ENCODE peak calls at places on chromosomes 7 and 10, in six cellular contexts. X, C, Q, M, G and R are unnamed samples.

GRCh38 chr10:94677691-94678090 is 5.8 kb upstream of the CYP2C18 start:
- DNase-seq in C (peak; percentile 1), M (no peak), Q (no peak), X (peak; percentile 26), G (no peak), R (no peak)

GRCh38 chr7:35725280-35725680 is 30.3 kb upstream of the HERPUD2 start:
- DNase-seq in X (no peak), G (no peak), C (peak; percentile 91), M (no peak), Q (no peak), R (peak; percentile 36)

GRCh38 chr10:14648042-14648765 is 126.5 kb downstream of the FAM107B start:
- DNase-seq in X (no peak), G (no peak), M (peak; percentile 21), Q (peak; percentile 70), C (peak; percentile 94), R (peak; percentile 57)

GRCh38 chr7:50281680-50282445 is 22.7 kb upstream of the IKZF1 start:
- DNase-seq in X (peak; percentile 30), C (peak; percentile 83), M (no peak), Q (no peak), G (no peak), R (no peak)

GRCh38 chr7:121099572-121099971 is 111.1 kb downstream of the CPED1 start:
- DNase-seq in X (no peak), M (no peak), Q (no peak), C (peak; percentile 5), G (no peak), R (no peak)

GRCh38 chr10:90213346-90213745 is 512.0 kb downstream of the KIF20B start:
- DNase-seq in Q (no peak), C (no peak), M (no peak), G (no peak), X (no peak), R (no peak)

GRCh38 chr7:12212051-12212485 is 974 bp downstream of the TMEM106B start:
- DNase-seq in M (no peak), G (no peak), X (no peak), Q (no peak), C (no peak), R (no peak)

GRCh38 chr10:87864497-87865059 is 1.2 kb downstream of the PTEN start:
- DNase-seq in C (peak; percentile 60), G (no peak), X (no peak), Q (no peak), M (no peak), R (no peak)

GRCh38 chr7:44396931-44397525 is 71.6 kb upstream of the CAMK2B start:
- DNase-seq in M (no peak), Q (no peak), X (no peak), G (no peak), C (no peak), R (no peak)

GRCh38 chr10:43683451-43684197 is 34.9 kb upstream of the ZNF32 start:
- DNase-seq in M (no peak), X (no peak), G (no peak), Q (no peak), C (peak; percentile 39), R (no peak)
- TF ChIP-seq CTCF in M (no peak), X (no peak), G (no peak), Q (peak; percentile 42), C (peak; percentile 81), R (peak; percentile 62)

DNA sequence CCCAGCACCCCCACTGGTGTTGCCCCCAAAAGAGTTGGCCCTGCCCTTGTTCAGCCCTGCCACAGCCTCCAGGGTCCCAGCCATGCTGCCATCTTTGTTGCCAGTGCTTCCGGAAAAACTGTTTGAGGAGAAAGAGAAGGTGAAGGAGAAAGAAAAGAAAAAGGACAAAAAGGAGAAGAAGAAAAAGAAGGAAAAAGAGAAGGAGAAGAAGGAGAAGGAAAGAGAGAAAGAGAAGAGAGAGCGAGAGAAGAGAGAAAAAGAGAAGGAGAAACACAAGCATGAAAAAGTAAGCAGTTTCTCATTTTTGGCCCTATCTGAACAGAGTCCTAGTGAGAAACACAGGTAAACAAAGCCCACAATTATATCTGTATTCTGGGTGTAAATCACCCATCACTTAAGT is 89.0 kb upstream of the GATA3 start:
- DNase-seq in Q (no peak), C (no peak), M (no peak), G (no peak), X (no peak), R (no peak)
- TF ChIP-seq CTCF in Q (no peak), C (no peak), M (no peak), G (no peak), X (no peak), R (no peak)

GRCh38 chr7:159142204-159142603 is 2.5 kb downstream of the VIPR2 start:
- DNase-seq in X (no peak), Q (no peak), G (no peak), C (no peak), M (no peak), R (no peak)
- TF ChIP-seq CTCF in X (no peak), Q (no peak), G (no peak), C (no peak), M (no peak), R (no peak)

GRCh38 chr7:74006451-74007259 is 21.3 kb upstream of the ELN start:
- DNase-seq in X (no peak), C (no peak), G (no peak), M (no peak), Q (no peak), R (no peak)

GRCh38 chr7:74007260-74007567 is 20.8 kb upstream of the ELN start:
- DNase-seq in X (no peak), M (no peak), G (no peak), C (no peak), Q (no peak), R (no peak)

GRCh38 chr7:74010407-74010806 is 17.6 kb upstream of the ELN start:
- DNase-seq in G (no peak), Q (no peak), M (no peak), X (no peak), C (no peak), R (no peak)

GRCh38 chr7:74008687-74009086 is 19.3 kb upstream of the ELN start:
- DNase-seq in C (no peak), Q (no peak), X (no peak), G (no peak), M (no peak), R (no peak)

DNA sequence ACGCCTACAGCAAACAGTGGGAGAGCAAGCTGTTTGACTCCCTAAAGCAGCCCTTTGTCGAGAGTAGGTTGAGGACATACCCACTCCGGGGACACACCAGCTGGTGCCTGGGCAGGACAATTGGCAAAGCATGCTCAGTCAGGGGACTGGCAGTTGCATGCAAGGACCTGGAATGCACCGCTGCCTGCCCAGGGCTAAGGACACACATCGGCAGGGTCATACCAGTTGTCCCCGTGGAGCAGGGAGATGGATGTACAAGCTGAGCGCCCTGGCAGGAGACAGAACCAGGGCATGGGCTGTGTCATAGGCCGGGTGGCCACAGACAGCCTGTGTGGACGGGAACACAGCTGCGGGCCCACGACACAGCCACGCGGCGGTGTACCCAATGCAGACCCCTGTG is 18.3 kb upstream of the ELN start:
- DNase-seq in X (no peak), M (no peak), C (no peak), G (no peak), Q (no peak), R (no peak)
- TF ChIP-seq CTCF in X (no peak), M (no peak), C (no peak), G (no peak), Q (no peak), R (no peak)

DNA sequence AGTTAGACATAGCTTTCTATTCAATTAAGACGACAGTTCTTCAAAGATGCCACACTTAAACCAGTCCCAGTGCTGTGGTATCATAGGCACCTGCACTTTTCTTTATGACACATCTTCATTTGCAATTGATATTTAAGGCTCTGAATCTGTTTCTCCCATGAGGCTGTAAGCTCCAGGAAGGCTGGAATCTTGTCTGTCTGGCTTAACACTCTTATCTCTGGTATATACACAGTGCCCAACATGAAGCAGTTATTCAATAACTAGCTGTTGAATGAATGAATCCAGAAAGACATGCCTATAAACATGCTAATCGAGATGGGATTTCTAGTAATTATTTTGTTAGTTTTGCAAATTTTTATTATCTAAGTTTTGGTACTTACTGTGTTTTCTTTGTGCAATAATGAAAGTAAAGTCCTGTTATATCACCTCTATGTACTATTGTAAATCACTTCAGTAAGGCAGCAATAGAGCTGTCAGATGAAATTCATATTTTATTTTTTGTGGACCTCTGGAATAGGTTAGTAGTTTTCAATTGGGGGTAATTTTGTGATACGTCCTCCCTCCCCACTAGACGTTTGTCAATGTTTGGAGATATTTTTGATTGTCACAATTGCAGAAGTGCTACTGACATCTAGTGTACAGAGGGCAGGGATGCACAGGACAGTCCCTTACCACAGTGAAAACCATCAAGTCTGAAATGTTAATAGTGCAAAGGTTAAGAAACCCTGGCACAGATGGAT is 51.3 kb upstream of the STEAP4 start:
- DNase-seq in Q (no peak), M (no peak), X (no peak), G (no peak), C (peak; percentile 1), R (no peak)
- TF ChIP-seq CTCF in Q (peak; percentile 74), M (peak; percentile 26), X (peak; percentile 65), G (no peak), C (peak; percentile 66), R (no peak)